ENCODE peak calls at places on chromosomes 12 and 14, in nine cellular contexts. I, B, P, W, K, Q, G, C and O are unnamed samples.

GRCh38 chr12:1443421-1444141 is 150.8 kb downstream of the FBXL14 start:
- DNase-seq in I (no peak), B (no peak), P (no peak), W (peak), K (peak), Q (no peak), G (peak), C (peak), O (no peak)

GRCh38 chr12:96208801-96209534 is 14.8 kb downstream of the ELK3 start:
- DNase-seq in I (no peak), B (no peak), P (no peak), W (no peak), K (no peak), Q (no peak), G (no peak), C (no peak), O (no peak)

GRCh38 chr14:52862652-52863338 is 71.4 kb upstream of the GNPNAT1 start:
- DNase-seq in I (no peak), B (no peak), P (no peak), W (peak), K (peak), Q (no peak), G (peak), C (no peak), O (no peak)

GRCh38 chr12:64082866-64083268 is 139.2 kb downstream of the KICS2 start:
- DNase-seq in I (no peak), B (no peak), P (no peak), W (no peak), K (no peak), Q (no peak), G (no peak), C (no peak), O (no peak)

GRCh38 chr14:32201816-32202467 is at the start of gene RNU6-7:
- DNase-seq in I (peak), B (peak), P (peak), W (peak), K (no peak), Q (peak), G (peak), C (peak), O (peak)

GRCh38 chr14:99884834-99885648 is 91.8 kb downstream of the EML1 start:
- DNase-seq in I (peak), B (no peak), P (no peak), W (peak), K (peak), Q (no peak), G (peak), C (peak), O (no peak)

GRCh38 chr12:124599074-124599999 is 31.9 kb upstream of the NCOR2 start:
- DNase-seq in I (no peak), B (no peak), P (no peak), W (peak), K (peak), Q (no peak), G (peak), C (no peak), O (no peak)

GRCh38 chr14:94971750-94972149 is 185.6 kb downstream of the DICER1 start:
- DNase-seq in I (no peak), B (no peak), P (peak), W (no peak), K (no peak), Q (no peak), G (no peak), C (no peak), O (no peak)

GRCh38 chr12:59660148-59660547 is 64.3 kb downstream of the SLC16A7 start:
- DNase-seq in I (no peak), B (no peak), P (no peak), W (no peak), K (no peak), Q (no peak), G (no peak), C (no peak), O (no peak)

GRCh38 chr14:21852061-21852664 is 178.5 kb upstream of the OR4E1 start:
- DNase-seq in I (peak), B (peak), P (no peak), W (peak), K (peak), Q (peak), G (peak), C (peak), O (peak)

GRCh38 chr12:7374423-7375144 is 69.4 kb downstream of the CD163L1 start:
- DNase-seq in I (peak), B (peak), P (no peak), W (peak), K (peak), Q (peak), G (peak), C (peak), O (peak)

GRCh38 chr12:65741662-65742480 is 82.4 kb upstream of the HMGA2 start:
- DNase-seq in I (peak), B (peak), P (peak), W (peak), K (peak), Q (peak), G (peak), C (peak), O (peak)

GRCh38 chr12:42237052-42237852 is 796 bp downstream of the YAF2 start:
- DNase-seq in I (peak), B (peak), P (peak), W (peak), K (peak), Q (peak), G (peak), C (peak), O (peak)

GRCh38 chr14:34051966-34052657 is 101.2 kb upstream of the EGLN3 start:
- DNase-seq in I (no peak), B (no peak), P (peak), W (peak), K (peak), Q (no peak), G (no peak), C (no peak), O (no peak)

GRCh38 chr12:34016361-34016760 is 5.9 kb upstream of the ALG10 start:
- DNase-seq in I (no peak), B (no peak), P (no peak), W (no peak), K (no peak), Q (no peak), G (no peak), C (no peak), O (no peak)

GRCh38 chr12:34022079-34022830 is at the start of gene ALG10:
- DNase-seq in I (peak), B (peak), P (peak), W (peak), K (peak), Q (peak), G (peak), C (peak), O (peak)
- TF ChIP-seq CTCF in I (peak), B (peak), P (peak), W (peak), K (peak), Q (peak), G (peak), C (peak), O (peak)

GRCh38 chr12:6335451-6336078 is 6.3 kb downstream of the TNFRSF1A start:
- DNase-seq in I (peak), B (peak), P (peak), W (peak), K (peak), Q (peak), G (peak), C (peak), O (no peak)
- TF ChIP-seq CTCF in I (peak), B (no peak), P (peak), W (peak), K (peak), Q (peak), G (peak), C (peak), O (no peak)

GRCh38 chr14:30874120-30874998 is at the start of gene COCH:
- DNase-seq in I (peak), B (peak), P (no peak), W (no peak), K (no peak), Q (peak), G (no peak), C (peak), O (peak)
- TF ChIP-seq CTCF in I (peak), B (peak), P (peak), W (no peak), K (peak), Q (peak), G (peak), C (peak), O (peak)

GRCh38 chr12:88530868-88531267 is 49.4 kb downstream of the KITLG start:
- DNase-seq in I (no peak), B (no peak), P (no peak), W (no peak), K (no peak), Q (no peak), G (no peak), C (peak), O (no peak)

DNA sequence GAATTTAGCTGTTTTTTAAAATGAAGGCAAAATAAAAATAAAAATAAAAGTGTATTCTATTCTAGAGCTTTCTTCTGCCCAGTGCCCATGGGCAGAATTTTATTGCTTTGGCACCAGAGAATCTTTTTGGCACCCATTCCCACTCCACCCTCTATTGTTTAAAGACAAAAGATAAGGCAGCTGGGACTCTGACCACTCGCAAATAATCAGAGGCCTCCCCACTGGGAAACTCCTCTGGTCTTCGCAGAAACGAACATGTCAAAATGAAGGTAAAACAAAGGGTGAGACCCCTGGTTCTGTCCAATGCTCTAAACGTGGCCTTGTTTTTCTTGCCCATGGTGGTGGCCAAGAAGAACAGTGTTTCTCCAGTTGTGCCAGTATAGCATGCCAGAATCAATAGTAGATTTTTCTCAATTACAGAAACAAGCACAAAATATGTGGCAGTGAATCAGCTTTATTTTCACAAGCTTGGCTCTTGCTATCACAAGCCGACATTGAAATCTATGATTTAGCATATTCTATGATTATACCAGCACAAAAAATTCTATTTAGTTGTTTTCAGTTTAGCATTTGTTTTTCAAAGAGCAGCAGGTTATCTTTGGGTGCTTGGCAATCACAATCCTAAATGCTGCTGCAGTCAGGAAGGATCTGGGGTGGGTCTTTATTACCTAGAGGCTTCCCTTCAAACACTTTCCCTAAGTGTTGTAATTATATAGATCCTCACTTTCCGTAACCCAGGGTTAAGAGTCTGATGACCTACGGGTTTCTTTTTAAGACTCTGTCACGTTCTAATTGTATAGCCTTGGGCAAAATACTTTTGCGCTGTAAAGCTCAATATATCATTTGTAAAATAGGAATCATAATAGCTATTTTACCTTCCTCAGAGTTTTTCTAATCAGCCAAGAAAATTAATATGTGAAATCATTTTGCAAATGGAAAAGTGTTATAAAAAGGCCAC is 50.5 kb downstream of the KITLG start:
- DNase-seq in I (peak), B (no peak), P (no peak), W (no peak), K (peak), Q (no peak), G (no peak), C (no peak), O (no peak)
- TF ChIP-seq CTCF in I (no peak), B (no peak), P (no peak), W (no peak), K (no peak), Q (no peak), G (no peak), C (no peak), O (no peak)

DNA sequence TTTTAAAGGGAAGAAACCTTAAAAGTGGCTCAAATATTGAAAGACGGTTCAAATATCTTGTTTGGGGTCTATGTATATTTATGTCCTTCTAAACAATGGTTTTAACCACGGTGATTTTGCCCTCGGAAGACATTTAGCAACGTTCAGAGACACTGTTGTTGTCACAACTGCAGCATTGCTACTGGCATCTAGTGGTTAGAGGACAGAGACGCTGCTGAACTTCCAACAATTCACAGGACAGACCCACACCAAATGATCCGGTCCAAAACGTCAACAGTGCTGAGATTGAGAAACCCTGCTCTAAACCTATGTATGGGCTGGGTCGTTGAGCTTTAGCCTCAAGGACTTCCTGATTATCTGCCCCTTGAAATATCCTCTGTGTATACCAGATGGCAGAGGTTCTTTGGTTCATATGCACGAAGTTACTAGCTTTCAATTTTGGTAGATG is 1.7 kb downstream of the ANGEL1 start:
- DNase-seq in I (peak), B (no peak), P (no peak), W (peak), K (peak), Q (no peak), G (peak), C (peak), O (no peak)
- TF ChIP-seq CTCF in I (peak), B (no peak), P (peak), W (peak), K (peak), Q (peak), G (peak), C (peak), O (no peak)

GRCh38 chr14:103189481-103190470 is 66.5 kb downstream of the TNFAIP2 start:
- DNase-seq in I (peak), B (peak), P (no peak), W (no peak), K (no peak), Q (no peak), G (no peak), C (no peak), O (no peak)
- TF ChIP-seq CTCF in I (no peak), B (no peak), P (no peak), W (no peak), K (no peak), Q (no peak), G (no peak), C (no peak), O (no peak)